ENCODE peak calls at places on chromosomes 1 and 21, in four cellular contexts. B is astrocyte, Z is cardiac fibroblast, M is kidney epithelial cell. W is an unnamed sample.

GRCh38 chr1:117630423-117630998 is 24.7 kb downstream of the TENT5C start:
- DNase-seq in Z (no peak), M (no peak), B (no peak), W (no peak)

GRCh38 chr1:192904438-192904895 is 95.6 kb downstream of the RGS2 start:
- DNase-seq in Z (peak; percentile 96), B (peak; percentile 96), M (peak; percentile 34), W (peak; percentile 61)

GRCh38 chr1:236397173-236397759 is 3.2 kb downstream of the EDARADD start:
- DNase-seq in B (no peak), M (no peak), Z (no peak), W (no peak)

GRCh38 chr1:89489037-89489729 is 35.4 kb upstream of the LRRC8B start:
- DNase-seq in M (peak; percentile 9), Z (peak; percentile 51), B (peak; percentile 51), W (no peak)

GRCh38 chr1:244454412-244454811 is 2.7 kb upstream of the ADSS2 start:
- DNase-seq in Z (no peak), B (no peak), M (no peak), W (no peak)

GRCh38 chr1:58720680-58721079 is 20.8 kb upstream of the MYSM1 start:
- DNase-seq in B (peak; percentile 14), M (no peak), Z (no peak), W (no peak)

GRCh38 chr21:23607782-23608181 is 1999.5 kb downstream of the MRPL39 start:
- DNase-seq in M (no peak), B (no peak), Z (no peak), W (no peak)

GRCh38 chr1:186980400-186980799 is 151.7 kb downstream of the PLA2G4A start:
- DNase-seq in B (peak; percentile 31), Z (no peak), M (no peak), W (no peak)

GRCh38 chr1:22756053-22756730 is 45.6 kb downstream of the EPHB2 start:
- DNase-seq in M (no peak), B (no peak), Z (no peak), W (no peak)

GRCh38 chr1:147171399-147172167 is 687 bp downstream of the PRKAB2 start:
- DNase-seq in Z (no peak), B (no peak), M (no peak), W (peak; percentile 9)

GRCh38 chr1:25106352-25106751 is 126.0 kb downstream of the SYF2 start:
- DNase-seq in B (no peak), M (no peak), Z (no peak), W (no peak)

GRCh38 chr1:200971428-200971903 is 52.0 kb downstream of the KIF21B start:
- DNase-seq in M (no peak), Z (no peak), B (no peak), W (no peak)

GRCh38 chr1:24487455-24487854 is 15.2 kb upstream of the RCAN3 start:
- DNase-seq in B (no peak), M (no peak), Z (no peak), W (no peak)

GRCh38 chr1:89737985-89738510 is 82.8 kb upstream of the LRRC8D start:
- DNase-seq in B (no peak), M (no peak), Z (no peak), W (no peak)

GRCh38 chr1:11078631-11079030 is 18.8 kb upstream of the SRM start:
- DNase-seq in M (no peak), Z (no peak), B (peak; percentile 33), W (peak; percentile 87)

GRCh38 chr1:229207916-229208315 is 63.0 kb upstream of the RAB4A start:
- DNase-seq in M (no peak), Z (no peak), B (no peak), W (no peak)

GRCh38 chr1:225848044-225848955 is 33.9 kb downstream of the TMEM63A start:
- DNase-seq in Z (peak; percentile 37), B (no peak), M (no peak), W (no peak)

GRCh38 chr1:162590686-162591085 is 29.2 kb downstream of the UAP1 start:
- DNase-seq in M (no peak), B (no peak), Z (no peak), W (no peak)

GRCh38 chr1:24745711-24746582 is 700 bp downstream of the CLIC4 start:
- DNase-seq in Z (peak; percentile 83), B (peak; percentile 62), M (no peak), W (peak; percentile 46)

GRCh38 chr21:25400427-25400826 is 206.9 kb downstream of the MRPL39 start:
- DNase-seq in B (no peak), Z (no peak), M (no peak), W (no peak)

GRCh38 chr1:23793018-23793781 is 2.3 kb downstream of the LYPLA2 start:
- DNase-seq in Z (peak; percentile 53), B (peak; percentile 53), M (no peak), W (no peak)

GRCh38 chr1:1123581-1124507 is 8.0 kb upstream of the C1orf159 start:
- DNase-seq in B (no peak), Z (peak; percentile 18), M (no peak), W (peak; percentile 61)

GRCh38 chr1:208026880-208027438 is 116.0 kb upstream of the CD34 start:
- DNase-seq in Z (no peak), B (no peak), M (no peak), W (no peak)

GRCh38 chr1:79519084-79519760 is 512.7 kb upstream of the ADGRL4 start:
- DNase-seq in Z (no peak), B (no peak), M (no peak), W (no peak)

GRCh38 chr1:62724430-62724829 is 36.2 kb upstream of the DOCK7 start:
- DNase-seq in B (no peak), Z (no peak), M (no peak), W (peak; percentile 17)

GRCh38 chr1:170375082-170375733 is 156.8 kb upstream of the GORAB start:
- DNase-seq in B (no peak), M (no peak), Z (no peak), W (no peak)

GRCh38 chr1:177883581-177883980 is 86.3 kb downstream of the SEC16B start:
- DNase-seq in Z (no peak), B (no peak), M (no peak), W (no peak)

GRCh38 chr1:18681423-18681835 is 50.8 kb downstream of the PAX7 start:
- DNase-seq in Z (peak; percentile 25), B (peak; percentile 3), M (no peak), W (peak; percentile 45)
- TF ChIP-seq CTCF in Z (peak; percentile 68), B (peak; percentile 50), M (peak; percentile 48), W (peak; percentile 82)

GRCh38 chr1:245561659-245562234 is 407.0 kb downstream of the KIF26B start:
- DNase-seq in Z (no peak), M (no peak), B (no peak), W (no peak)
- TF ChIP-seq CTCF in Z (no peak), M (no peak), B (no peak), W (no peak)

GRCh38 chr1:114201486-114201885 is 47.8 kb upstream of the SYT6 start:
- DNase-seq in B (no peak), M (no peak), Z (no peak), W (no peak)

GRCh38 chr1:114192328-114192727 is 38.7 kb upstream of the SYT6 start:
- DNase-seq in M (no peak), B (no peak), Z (no peak), W (no peak)

GRCh38 chr1:114199017-114199594 is 45.4 kb upstream of the SYT6 start:
- DNase-seq in M (no peak), Z (no peak), B (no peak), W (no peak)

GRCh38 chr1:114196992-114197907 is 43.6 kb upstream of the SYT6 start:
- DNase-seq in B (no peak), M (no peak), Z (no peak), W (no peak)

GRCh38 chr1:114195819-114196218 is 42.1 kb upstream of the SYT6 start:
- DNase-seq in B (no peak), M (no peak), Z (no peak), W (no peak)
- TF ChIP-seq CTCF in B (no peak), M (no peak), Z (no peak), W (no peak)

DNA sequence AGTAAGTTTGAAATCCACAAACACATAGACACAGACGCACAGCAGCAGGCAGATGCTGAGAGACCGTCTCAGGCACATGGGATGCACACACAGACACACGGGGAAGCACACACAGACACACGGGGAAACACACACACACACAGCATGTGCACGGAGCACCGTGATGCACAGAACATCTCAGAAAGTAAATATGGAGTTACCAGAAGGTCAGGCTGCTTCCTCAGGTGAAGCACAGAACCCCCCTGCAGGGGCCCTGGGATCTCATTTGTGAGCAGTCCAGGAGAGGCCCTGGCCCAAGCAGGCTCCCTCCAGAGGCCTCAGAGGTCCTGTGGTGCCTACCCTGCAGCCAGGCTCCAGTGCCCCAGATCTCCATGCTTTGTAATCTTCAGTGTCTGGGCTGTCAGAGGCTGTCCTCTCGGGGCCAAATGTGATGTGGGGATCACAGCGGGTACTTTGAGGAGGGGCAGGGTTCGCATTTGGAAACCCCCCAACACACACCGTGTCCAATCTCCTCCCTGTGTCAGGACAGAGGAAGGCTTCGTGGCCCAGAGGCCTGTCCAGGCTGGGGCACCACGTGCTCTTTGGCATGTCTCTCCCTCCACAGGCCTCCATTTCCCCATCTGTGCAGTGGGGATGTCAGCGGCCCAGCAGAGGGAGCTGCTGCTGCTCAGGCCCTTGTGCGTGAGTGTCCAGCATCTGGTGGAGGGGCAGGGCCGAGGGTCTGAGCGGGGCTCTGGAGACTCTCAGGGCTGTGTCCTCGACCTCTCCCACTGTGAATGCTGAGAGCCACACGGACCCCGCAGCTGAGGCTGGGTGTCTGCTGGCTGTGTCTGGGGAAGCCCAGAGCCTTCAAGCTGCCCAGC is 23.0 kb upstream of the PRSS38 start:
- DNase-seq in B (no peak), Z (no peak), M (no peak), W (no peak)
- TF ChIP-seq CTCF in B (no peak), Z (no peak), M (no peak), W (peak; percentile 54)

GRCh38 chr1:185467125-185467524 is 150.1 kb upstream of the IVNS1ABP start:
- DNase-seq in B (no peak), Z (no peak), M (no peak), W (no peak)
- TF ChIP-seq CTCF in B (no peak), Z (no peak), M (no peak), W (no peak)

DNA sequence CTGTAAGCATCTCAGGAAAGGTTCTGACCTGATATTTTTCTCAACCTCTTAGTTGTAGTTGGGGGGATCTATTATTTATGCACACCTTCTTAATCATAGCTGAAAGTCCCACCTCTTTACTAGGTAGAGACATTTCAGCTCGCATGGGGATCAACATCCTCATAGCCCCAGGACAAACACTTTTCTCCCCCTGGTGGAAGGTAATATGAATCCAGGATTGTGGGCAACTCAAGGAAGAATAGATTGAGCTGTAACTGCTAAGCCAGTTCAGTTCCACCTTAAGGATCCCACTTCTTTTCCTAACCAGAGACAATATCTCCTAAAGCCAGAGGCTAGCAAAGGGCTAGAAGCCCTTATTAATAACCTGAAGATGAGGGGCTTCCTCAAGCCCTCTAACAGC is 25.4 kb upstream of the SMYD3 start:
- DNase-seq in M (no peak), Z (no peak), B (no peak), W (no peak)
- TF ChIP-seq CTCF in M (no peak), Z (peak; percentile 21), B (no peak), W (peak; percentile 47)

GRCh38 chr1:115595279-115596079 is 46.3 kb upstream of the VANGL1 start:
- DNase-seq in M (peak; percentile 69), B (peak; percentile 91), Z (peak; percentile 98), W (peak; percentile 96)
- TF ChIP-seq CTCF in M (peak; percentile 95), B (peak; percentile 97), Z (peak; percentile 97), W (peak; percentile 98)

GRCh38 chr1:28581531-28582247 is 10.4 kb upstream of the RAB42 start:
- DNase-seq in B (peak; percentile 85), M (peak; percentile 72), Z (peak; percentile 98), W (peak; percentile 95)

GRCh38 chr1:28582248-28582615 is 9.8 kb upstream of the RAB42 start:
- DNase-seq in Z (peak; percentile 58), B (peak; percentile 40), M (no peak), W (no peak)

GRCh38 chr1:28579374-28579773 is 12.7 kb upstream of the RAB42 start:
- DNase-seq in M (no peak), Z (no peak), B (no peak), W (no peak)

GRCh38 chr1:28578696-28579218 is 13.3 kb upstream of the RAB42 start:
- DNase-seq in Z (no peak), M (no peak), B (no peak), W (no peak)

GRCh38 chr1:28580706-28581530 is 11.1 kb upstream of the RAB42 start:
- DNase-seq in B (peak; percentile 29), Z (peak; percentile 45), M (no peak), W (peak; percentile 52)
- TF ChIP-seq CTCF in B (no peak), Z (no peak), M (peak; percentile 22), W (peak; percentile 43)

W was measured in HFFc6.